ENCODE peak calls at places on chromosomes 1 and 21, in nine cellular contexts. U, Y, X, S, A, Z, B, F and H are unnamed samples.

GRCh38 chr1:193185861-193186714 is at the start of gene B3GALT2:
- DNase-seq in U (no peak), Y (peak), X (peak), S (no peak), A (no peak), Z (no peak), B (peak), F (peak), H (no peak)

GRCh38 chr1:61191140-61191720 is 108.9 kb downstream of the NFIA start:
- DNase-seq in U (no peak), Y (no peak), X (no peak), S (no peak), A (no peak), Z (no peak), B (no peak), F (no peak), H (no peak)

GRCh38 chr1:224700915-224701531 is 84.9 kb downstream of the CNIH3 start:
- DNase-seq in U (no peak), Y (no peak), X (peak), S (no peak), A (no peak), Z (peak), B (peak), F (no peak), H (no peak)

GRCh38 chr1:156337888-156338179 is 258 bp downstream of the CCT3 start:
- DNase-seq in U (no peak), Y (no peak), X (no peak), S (no peak), A (no peak), Z (no peak), B (no peak), F (no peak), H (no peak)

GRCh38 chr1:215081566-215082531 is 688 bp upstream of the KCNK2 start:
- DNase-seq in U (no peak), Y (no peak), X (no peak), S (no peak), A (no peak), Z (peak), B (no peak), F (no peak), H (peak)

GRCh38 chr1:66769512-66770229 is 17.4 kb downstream of the DYNLT5 start:
- DNase-seq in U (no peak), Y (no peak), X (no peak), S (no peak), A (no peak), Z (no peak), B (peak), F (peak), H (no peak)

GRCh38 chr1:241715956-241716355 is 63.9 kb downstream of the WDR64 start:
- DNase-seq in U (no peak), Y (no peak), X (no peak), S (no peak), A (no peak), Z (no peak), B (peak), F (no peak), H (no peak)

GRCh38 chr21:29347274-29347681 is 48.6 kb downstream of the BACH1 start:
- DNase-seq in U (no peak), Y (no peak), X (peak), S (no peak), A (no peak), Z (no peak), B (no peak), F (no peak), H (no peak)

GRCh38 chr1:235725493-235725892 is 75.9 kb upstream of the GNG4 start:
- DNase-seq in U (no peak), Y (peak), X (no peak), S (no peak), A (no peak), Z (no peak), B (peak), F (no peak), H (no peak)

GRCh38 chr1:165288301-165289120 is 68.0 kb downstream of the LMX1A start:
- DNase-seq in U (no peak), Y (no peak), X (no peak), S (no peak), A (no peak), Z (no peak), B (no peak), F (peak), H (no peak)

GRCh38 chr1:26276432-26276838 is 3.5 kb upstream of the SH3BGRL3 start:
- DNase-seq in U (no peak), Y (no peak), X (no peak), S (no peak), A (peak), Z (no peak), B (no peak), F (no peak), H (peak)

GRCh38 chr1:1205769-1206375 is 520 bp downstream of the TNFRSF18 start:
- DNase-seq in U (no peak), Y (no peak), X (no peak), S (no peak), A (no peak), Z (no peak), B (no peak), F (no peak), H (peak)

GRCh38 chr1:63973005-63973419 is 199.2 kb downstream of the ROR1 start:
- DNase-seq in U (no peak), Y (no peak), X (no peak), S (no peak), A (no peak), Z (no peak), B (no peak), F (no peak), H (no peak)

GRCh38 chr1:78664763-78665162 is 15.1 kb downstream of the IFI44 start:
- DNase-seq in U (no peak), Y (no peak), X (no peak), S (no peak), A (no peak), Z (no peak), B (peak), F (no peak), H (no peak)

GRCh38 chr1:4425892-4426291 is 228.5 kb upstream of the AJAP1 start:
- DNase-seq in U (no peak), Y (no peak), X (no peak), S (peak), A (no peak), Z (no peak), B (no peak), F (no peak), H (no peak)

GRCh38 chr1:228062085-228062791 is 20.3 kb upstream of the ARF1 start:
- DNase-seq in U (no peak), Y (no peak), X (no peak), S (no peak), A (no peak), Z (no peak), B (no peak), F (no peak), H (no peak)